ENCODE peak calls at places on chromosomes 3 and 15, in four cellular contexts. E is K562, C is GM12878, G is HepG2. N is an unnamed sample.

GRCh38 chr3:69099576-69099975 is 14.8 kb downstream of the ARL6IP5 start:
- DNase-seq in E (no peak), C (no peak), G (no peak), N (no peak)

GRCh38 chr3:8996681-8997121 is 33.4 kb upstream of the RAD18 start:
- DNase-seq in E (no peak), C (no peak), G (peak), N (peak)

GRCh38 chr3:150945226-150945625 is 27.3 kb downstream of the CLRN1 start:
- DNase-seq in E (no peak), C (no peak), G (no peak), N (no peak)

GRCh38 chr15:101169457-101170071 is 82.3 kb downstream of the CHSY1 start:
- DNase-seq in E (no peak), C (no peak), G (no peak), N (no peak)

GRCh38 chr15:63973212-63974009 is 72.9 kb downstream of the DAPK2 start:
- DNase-seq in E (no peak), C (no peak), G (no peak), N (no peak)

GRCh38 chr3:113409676-113410075 is 31.6 kb downstream of the CFAP44 start:
- DNase-seq in E (no peak), C (no peak), G (no peak), N (no peak)

GRCh38 chr3:9884555-9885165 is 4.6 kb upstream of the CIDEC start:
- DNase-seq in E (peak), C (no peak), G (peak), N (no peak)

GRCh38 chr3:183699238-183699947 is 1.8 kb downstream of the YEATS2 start:
- DNase-seq in E (no peak), C (no peak), G (no peak), N (no peak)

GRCh38 chr3:101950985-101951733 is 101.8 kb downstream of the NFKBIZ start:
- DNase-seq in E (no peak), C (no peak), G (no peak), N (no peak)

GRCh38 chr15:80604583-80605506 is 90.3 kb upstream of the ABHD17C start:
- DNase-seq in E (no peak), C (no peak), G (no peak), N (no peak)

GRCh38 chr15:99224815-99225214 is 24.6 kb downstream of the TTC23 start:
- DNase-seq in E (no peak), C (no peak), G (no peak), N (no peak)

GRCh38 chr3:41450416-41451231 is 251.3 kb downstream of the CTNNB1 start:
- DNase-seq in E (no peak), C (no peak), G (no peak), N (peak)

GRCh38 chr3:67605377-67605776 is 49.0 kb downstream of the SUCLG2 start:
- DNase-seq in E (no peak), C (no peak), G (no peak), N (no peak)

GRCh38 chr3:173711619-173712018 is 314.1 kb downstream of the NLGN1 start:
- DNase-seq in E (no peak), C (no peak), G (no peak), N (no peak)

GRCh38 chr3:11717301-11717700 is 73.6 kb upstream of the VGLL4 start:
- DNase-seq in E (no peak), C (no peak), G (no peak), N (no peak)

GRCh38 chr15:55403531-55403930 is 4.6 kb downstream of the CCPG1 start:
- DNase-seq in E (peak), C (no peak), G (peak), N (no peak)

GRCh38 chr15:30043211-30043655 is 39.5 kb upstream of the GOLGA8J start:
- DNase-seq in E (no peak), C (no peak), G (no peak), N (no peak)

GRCh38 chr3:75249005-75249404 is 415.1 kb upstream of the FRG2C start:
- DNase-seq in E (no peak), C (no peak), G (no peak), N (no peak)

GRCh38 chr3:6821411-6821810 is 39.5 kb upstream of the GRM7 start:
- DNase-seq in E (no peak), C (no peak), G (no peak), N (no peak)

GRCh38 chr3:23052230-23053019 is 150.7 kb upstream of the UBE2E2 start:
- DNase-seq in E (no peak), C (no peak), G (no peak), N (peak)

GRCh38 chr3:12178091-12178820 is 19.5 kb upstream of the TIMP4 start:
- DNase-seq in E (no peak), C (no peak), G (no peak), N (no peak)

GRCh38 chr3:114332342-114333179 is 38.7 kb downstream of the TIGIT start:
- DNase-seq in E (no peak), C (no peak), G (no peak), N (no peak)

GRCh38 chr15:100781961-100782525 is 97.6 kb upstream of the ALDH1A3 start:
- DNase-seq in E (no peak), C (no peak), G (no peak), N (peak)

GRCh38 chr3:192901435-192901834 is 16.2 kb downstream of the MB21D2 start:
- DNase-seq in E (no peak), C (no peak), G (no peak), N (no peak)

GRCh38 chr3:186417791-186418190 is 55.8 kb upstream of the DGKG start:
- DNase-seq in E (no peak), C (no peak), G (no peak), N (no peak)

GRCh38 chr3:74470313-74470712 is 144.1 kb downstream of the CNTN3 start:
- DNase-seq in E (no peak), C (no peak), G (no peak), N (no peak)

GRCh38 chr3:135041586-135041985 is 246.5 kb downstream of the EPHB1 start:
- DNase-seq in E (no peak), C (no peak), G (no peak), N (no peak)

DNA sequence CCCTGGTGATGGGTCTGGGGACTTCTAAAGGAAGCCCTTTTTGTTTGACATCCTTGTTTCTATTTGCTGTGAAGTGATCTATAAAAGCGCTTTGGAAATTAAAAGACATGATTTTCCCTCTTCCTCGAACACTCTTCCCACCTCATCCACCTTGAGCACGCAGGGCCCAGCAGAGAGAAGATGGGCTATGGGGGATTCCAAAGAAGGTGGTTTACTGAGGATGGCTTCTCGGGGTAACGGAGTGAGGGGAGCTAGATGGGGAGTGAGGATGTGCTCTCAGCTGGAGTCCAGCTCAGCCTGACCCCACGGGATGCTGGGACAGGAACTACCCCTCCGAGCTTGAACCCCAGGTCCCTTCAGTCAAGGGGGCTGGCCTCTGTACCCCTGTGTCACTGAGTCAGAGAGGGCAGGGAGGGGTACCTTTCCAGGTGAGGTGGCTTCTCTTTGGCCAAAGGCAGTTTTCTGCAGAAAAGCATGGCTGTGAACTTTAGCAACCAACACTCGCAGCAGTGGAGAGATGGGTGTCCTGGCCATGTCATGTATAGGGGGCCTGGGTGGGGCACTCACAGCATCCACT is 180.7 kb upstream of the SMAD3 start:
- DNase-seq in E (no peak), C (no peak), G (no peak), N (no peak)
- TF ChIP-seq CREM in E (no peak), C (no peak), G (no peak), N (no peak)

GRCh38 chr3:130759692-130760338 is 13.2 kb upstream of the PIK3R4 start:
- DNase-seq in E (no peak), C (no peak), G (peak), N (peak)
- TF ChIP-seq CREB1 in E (no peak), C (no peak), G (no peak), N (no peak)

DNA sequence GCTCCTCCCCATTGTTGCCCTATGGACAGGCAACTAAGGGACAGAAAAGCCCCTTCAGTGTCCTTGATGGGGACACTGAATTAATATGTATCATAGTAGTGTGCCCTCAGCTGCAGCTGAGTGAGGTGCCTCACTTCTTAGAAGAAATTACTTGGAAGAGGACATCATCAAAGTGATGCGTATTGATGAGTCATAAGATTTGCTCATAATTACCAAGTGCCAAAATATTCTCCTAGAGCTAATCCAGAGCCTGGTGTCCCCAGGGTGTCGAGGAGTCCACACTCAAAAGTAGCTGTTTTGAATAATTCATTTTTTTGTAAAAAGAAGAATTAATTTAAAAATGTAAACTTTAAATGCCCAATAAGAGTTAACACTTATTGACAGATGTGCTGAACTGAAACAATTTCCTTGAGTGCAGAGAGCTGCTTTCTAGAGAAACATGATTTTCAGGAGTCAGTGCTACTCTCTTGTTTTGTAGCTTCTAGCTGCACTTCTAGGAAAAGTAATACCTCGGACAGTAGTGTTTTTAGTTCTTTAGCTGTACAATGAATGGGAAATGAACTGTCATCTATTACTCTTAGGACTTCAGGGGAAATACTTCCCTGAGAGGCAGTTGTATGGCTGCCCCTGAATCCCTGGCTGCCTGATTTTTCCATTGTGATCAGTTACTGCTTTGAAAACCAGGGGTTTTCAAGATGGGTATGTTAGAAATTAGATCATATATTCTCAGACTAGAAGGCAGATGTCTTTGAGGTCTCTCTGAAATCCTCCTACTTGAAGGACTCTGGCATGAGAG is 200.5 kb upstream of the SEMA6D start:
- DNase-seq in E (no peak), C (no peak), G (no peak), N (no peak)
- TF ChIP-seq CREM in E (no peak), C (no peak), G (no peak), N (no peak)

GRCh38 chr3:14410106-14410500 is 7.7 kb downstream of the SLC6A6 start:
- DNase-seq in E (no peak), C (no peak), G (no peak), N (no peak)

GRCh38 chr3:14410501-14411165 is 8.2 kb downstream of the SLC6A6 start:
- DNase-seq in E (peak), C (no peak), G (peak), N (no peak)

GRCh38 chr3:14412831-14413380 is 10.5 kb downstream of the SLC6A6 start:
- DNase-seq in E (no peak), C (no peak), G (no peak), N (peak)

GRCh38 chr3:14411988-14412387 is 9.6 kb downstream of the SLC6A6 start:
- DNase-seq in E (peak), C (no peak), G (no peak), N (peak)

DNA sequence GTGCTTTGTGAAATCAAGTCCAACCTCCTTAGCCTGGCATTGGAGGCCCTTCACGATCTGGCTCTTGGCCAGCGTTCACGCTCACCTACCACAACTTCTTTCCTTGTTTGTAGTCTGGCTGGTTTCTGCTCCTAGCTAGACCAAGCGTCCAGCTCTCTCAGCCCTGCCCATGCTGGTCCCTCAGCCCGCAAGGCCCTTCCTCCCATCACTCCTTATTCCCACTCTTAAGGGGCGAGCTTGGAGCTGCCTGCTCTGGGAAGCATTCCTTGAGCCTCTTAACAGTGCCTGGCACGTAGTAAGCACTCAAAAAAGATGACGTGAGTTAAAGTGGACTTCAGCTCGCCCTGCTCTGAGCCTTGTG is 8.7 kb downstream of the SLC6A6 start:
- DNase-seq in E (no peak), C (no peak), G (no peak), N (no peak)
- TF ChIP-seq CREB1 in E (no peak), C (no peak), G (no peak), N (no peak)

GRCh38 chr15:62079594-62079993 is 12.8 kb downstream of the C2CD4A start:
- DNase-seq in E (no peak), C (no peak), G (no peak), N (no peak)

GRCh38 chr15:62071711-62072308 is 5.0 kb downstream of the C2CD4A start:
- DNase-seq in E (peak), C (no peak), G (peak), N (no peak)

DNA sequence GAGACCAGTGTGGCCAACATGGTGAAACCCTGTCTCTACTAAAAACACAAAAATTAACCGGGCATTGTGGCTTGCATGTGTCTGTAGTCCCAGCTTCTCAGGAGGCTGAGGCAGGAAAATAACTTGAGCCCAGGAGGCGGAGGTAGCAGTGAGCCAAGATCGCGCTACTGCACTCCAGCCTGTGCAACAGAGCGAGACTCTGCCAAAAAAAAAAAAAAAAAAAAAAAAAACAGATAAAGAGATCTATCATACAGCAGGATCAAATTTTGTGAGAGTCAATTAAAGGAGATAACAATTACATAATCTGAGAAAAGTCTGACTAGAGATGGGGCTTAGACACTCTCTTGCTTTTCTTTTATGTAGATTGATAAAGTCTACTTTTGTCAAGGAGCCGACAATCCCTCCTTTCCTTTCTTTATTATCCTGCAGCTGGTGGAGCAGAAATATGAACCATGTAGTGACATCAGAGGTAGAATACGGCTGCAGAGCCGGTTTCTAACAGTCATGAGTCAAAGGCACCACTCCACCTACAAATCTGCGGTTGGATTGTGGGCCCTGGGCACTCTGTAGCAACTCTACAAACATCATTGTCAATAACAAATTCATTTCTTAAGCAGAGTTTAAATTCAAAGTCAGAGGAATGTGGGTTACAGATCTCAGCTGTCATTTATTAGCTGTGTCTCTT is 9.0 kb downstream of the C2CD4A start:
- DNase-seq in E (no peak), C (no peak), G (no peak), N (no peak)
- TF ChIP-seq CREM in E (no peak), C (no peak), G (no peak), N (no peak)

GRCh38 chr15:67836477-67836876 is 3.4 kb downstream of the RNU6-1 start:
- DNase-seq in E (peak), C (no peak), G (no peak), N (peak)
- TF ChIP-seq CREB1 in E (no peak), C (no peak), G (no peak), N (no peak)

GRCh38 chr3:195207731-195208130 is 63.2 kb downstream of the XXYLT1 start:
- DNase-seq in E (no peak), C (no peak), G (no peak), N (no peak)
- TF ChIP-seq CREM in E (no peak), C (no peak), G (no peak), N (no peak)

DNA sequence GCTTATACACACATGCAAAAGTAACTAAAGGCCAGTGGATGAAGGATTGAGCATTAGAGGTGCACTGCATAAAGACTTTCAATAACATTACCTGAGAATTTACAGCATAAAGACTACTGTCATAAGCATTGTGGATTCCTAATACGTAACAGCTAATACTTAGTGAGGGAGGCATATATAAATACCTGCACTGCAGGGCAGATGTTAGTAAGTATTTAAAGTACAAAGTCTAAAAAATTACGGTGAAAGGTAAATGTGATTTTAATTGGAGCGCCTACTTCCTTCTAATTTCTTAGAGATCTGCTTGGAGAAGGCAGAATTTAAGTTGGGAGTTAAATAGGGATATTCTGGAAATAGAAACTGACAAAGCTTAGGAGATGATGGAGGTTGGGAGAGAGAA is 25.4 kb upstream of the TRPM7 start:
- DNase-seq in E (no peak), C (no peak), G (no peak), N (no peak)
- TF ChIP-seq CREB1 in E (no peak), C (no peak), G (no peak), N (no peak)